ENCODE peak calls at places on chromosomes 7 and 10, in four cellular contexts. B is HepG2, C is GM23338, L is suprapubic skin. G is an unnamed sample.

GRCh38 chr10:110373059-110373458 is 68.3 kb upstream of the SMNDC1 start:
- DNase-seq in L (no peak), C (no peak), B (no peak), G (no peak)

GRCh38 chr7:111835066-111835465 is 272.8 kb upstream of the IMMP2L start:
- DNase-seq in B (no peak), C (no peak), L (no peak), G (no peak)

GRCh38 chr10:5987747-5988146 is 10.4 kb upstream of the IL15RA start:
- DNase-seq in C (no peak), L (peak; percentile 84), B (no peak), G (no peak)

GRCh38 chr10:102962259-102962658 is 44.2 kb downstream of the CNNM2 start:
- DNase-seq in C (no peak), B (no peak), L (no peak), G (no peak)

GRCh38 chr10:116742367-116743265 is at the start of gene HSPA12A:
- DNase-seq in B (no peak), C (peak; percentile 73), L (peak; percentile 74), G (peak; percentile 59)

GRCh38 chr7:44973610-44974401 is 5.0 kb downstream of the MYO1G start:
- DNase-seq in C (peak; percentile 39), B (peak; percentile 34), L (peak; percentile 59), G (no peak)

GRCh38 chr7:135976312-135977019 is 693 bp downstream of the MTPN start:
- DNase-seq in C (peak; percentile 79), B (peak; percentile 5), L (no peak), G (no peak)

GRCh38 chr10:120684211-120684610 is 167.0 kb upstream of the WDR11 start:
- DNase-seq in B (no peak), C (no peak), L (no peak), G (no peak)

GRCh38 chr7:7719235-7719634 is 828 bp upstream of the RPA3 start:
- DNase-seq in B (peak; percentile 37), L (no peak), C (no peak), G (no peak)

GRCh38 chr7:42432644-42433043 is 195.6 kb upstream of the GLI3 start:
- DNase-seq in C (no peak), L (no peak), B (no peak), G (no peak)
- TF ChIP-seq POLR2AphosphoS5 in C (no peak), L (no peak), B (no peak), G (no peak)

GRCh38 chr7:98619450-98620321 is 2.6 kb downstream of the NPTX2 start:
- DNase-seq in L (no peak), B (peak; percentile 69), C (peak; percentile 66), G (no peak)

GRCh38 chr7:98617960-98618418 is 904 bp downstream of the NPTX2 start:
- DNase-seq in L (no peak), C (peak; percentile 49), B (no peak), G (no peak)

GRCh38 chr7:98618786-98619185 is 1.7 kb downstream of the NPTX2 start:
- DNase-seq in B (no peak), L (no peak), C (no peak), G (no peak)

GRCh38 chr7:98616381-98617050 is 569 bp upstream of the NPTX2 start:
- DNase-seq in B (no peak), L (no peak), C (peak; percentile 67), G (no peak)

GRCh38 chr7:98617051-98617959 is at the start of gene NPTX2:
- DNase-seq in B (no peak), L (no peak), C (peak; percentile 91), G (no peak)
- TF ChIP-seq POLR2AphosphoS5 in B (no peak), L (no peak), C (peak; percentile 97), G (no peak)

GRCh38 chr7:84533209-84533608 is 338.6 kb upstream of the SEMA3A start:
- DNase-seq in L (no peak), B (no peak), C (no peak), G (no peak)
- TF ChIP-seq POLR2AphosphoS5 in L (no peak), B (no peak), C (no peak), G (no peak)

GRCh38 chr10:42950606-42951485 is 126.0 kb upstream of the RET start:
- DNase-seq in L (no peak), B (no peak), C (no peak), G (no peak)
- TF ChIP-seq POLR2AphosphoS5 in L (no peak), B (no peak), C (no peak), G (no peak)

GRCh38 chr10:104317195-104318095 is 20.8 kb downstream of the ITPRIP start:
- DNase-seq in B (no peak), C (no peak), L (peak; percentile 70), G (no peak)
- TF ChIP-seq POLR2AphosphoS5 in B (no peak), C (no peak), L (no peak), G (no peak)

GRCh38 chr7:118496138-118496644 is 271.7 kb downstream of the ANKRD7 start:
- DNase-seq in C (no peak), L (no peak), B (no peak), G (no peak)
- TF ChIP-seq POLR2AphosphoS5 in C (no peak), L (no peak), B (no peak), G (no peak)

GRCh38 chr10:126905776-126906703 is 812 bp downstream of the DOCK1 start:
- DNase-seq in L (peak; percentile 78), C (peak; percentile 88), B (peak; percentile 41), G (peak; percentile 54)

GRCh38 chr10:126903646-126904360 is 1.4 kb upstream of the DOCK1 start:
- DNase-seq in L (no peak), C (no peak), B (no peak), G (no peak)

GRCh38 chr10:126904493-126904806 is 778 bp upstream of the DOCK1 start:
- DNase-seq in L (no peak), C (no peak), B (no peak), G (peak; percentile 52)

GRCh38 chr10:126906704-126907422 is 1.6 kb downstream of the DOCK1 start:
- DNase-seq in L (peak; percentile 59), B (no peak), C (no peak), G (peak; percentile 31)

DNA sequence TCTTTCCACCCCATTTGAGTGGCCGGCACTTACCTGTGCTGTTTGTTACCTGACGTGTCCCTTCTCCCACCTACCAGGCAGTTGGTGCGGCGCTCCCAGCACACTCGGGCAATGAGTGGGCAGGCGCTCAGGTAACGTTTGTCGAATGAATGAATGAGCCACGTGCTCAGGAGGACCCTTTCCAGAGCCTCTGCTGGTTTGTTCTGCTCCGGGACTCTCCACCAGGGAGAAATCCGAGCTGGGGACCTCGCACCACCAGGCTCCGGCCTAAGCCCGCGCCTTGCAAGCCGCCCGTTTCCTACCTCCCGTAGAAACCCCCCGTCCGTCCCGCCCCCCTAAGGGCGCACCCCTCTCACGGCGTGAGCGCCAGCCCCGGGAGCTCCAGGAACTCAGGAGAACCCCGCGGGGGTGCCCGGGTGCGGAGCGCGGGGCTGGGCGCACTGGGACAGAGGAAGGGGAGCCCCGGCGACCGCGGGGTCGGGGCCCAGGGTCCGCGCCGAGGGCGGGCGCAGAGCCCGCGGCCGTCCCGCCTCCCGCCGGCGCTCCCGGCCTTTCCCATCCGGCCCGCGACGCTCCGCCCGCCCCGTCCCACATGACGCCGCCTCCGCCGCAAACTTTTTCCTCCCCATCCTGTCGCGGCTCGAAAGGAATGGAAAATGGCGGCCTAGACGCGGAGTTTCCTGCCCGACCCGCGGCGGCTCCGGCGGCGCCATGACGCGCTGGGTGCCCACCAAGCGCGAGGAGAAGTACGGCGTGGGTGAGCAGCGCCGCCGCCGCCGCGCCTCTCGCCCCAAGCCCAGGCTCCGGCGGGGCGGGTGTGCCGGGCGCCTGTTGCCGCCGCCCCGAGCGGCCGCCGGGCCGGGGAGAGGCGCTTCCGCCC is at the start of gene DOCK1:
- DNase-seq in B (peak; percentile 37), C (peak; percentile 86), L (peak; percentile 79), G (peak; percentile 48)
- TF ChIP-seq POLR2AphosphoS5 in B (peak; percentile 44), C (peak; percentile 53), L (no peak), G (no peak)

GRCh38 chr7:47330561-47331178 is 251.2 kb downstream of the TNS3 start:
- DNase-seq in L (no peak), B (no peak), C (no peak), G (no peak)

GRCh38 chr7:47330026-47330425 is 251.9 kb downstream of the TNS3 start:
- DNase-seq in L (no peak), C (no peak), B (no peak), G (no peak)

GRCh38 chr7:47327698-47328391 is 254.1 kb downstream of the TNS3 start:
- DNase-seq in C (peak; percentile 92), B (no peak), L (peak; percentile 83), G (peak; percentile 82)

GRCh38 chr7:47328392-47329319 is 253.3 kb downstream of the TNS3 start:
- DNase-seq in C (no peak), L (no peak), B (no peak), G (no peak)

DNA sequence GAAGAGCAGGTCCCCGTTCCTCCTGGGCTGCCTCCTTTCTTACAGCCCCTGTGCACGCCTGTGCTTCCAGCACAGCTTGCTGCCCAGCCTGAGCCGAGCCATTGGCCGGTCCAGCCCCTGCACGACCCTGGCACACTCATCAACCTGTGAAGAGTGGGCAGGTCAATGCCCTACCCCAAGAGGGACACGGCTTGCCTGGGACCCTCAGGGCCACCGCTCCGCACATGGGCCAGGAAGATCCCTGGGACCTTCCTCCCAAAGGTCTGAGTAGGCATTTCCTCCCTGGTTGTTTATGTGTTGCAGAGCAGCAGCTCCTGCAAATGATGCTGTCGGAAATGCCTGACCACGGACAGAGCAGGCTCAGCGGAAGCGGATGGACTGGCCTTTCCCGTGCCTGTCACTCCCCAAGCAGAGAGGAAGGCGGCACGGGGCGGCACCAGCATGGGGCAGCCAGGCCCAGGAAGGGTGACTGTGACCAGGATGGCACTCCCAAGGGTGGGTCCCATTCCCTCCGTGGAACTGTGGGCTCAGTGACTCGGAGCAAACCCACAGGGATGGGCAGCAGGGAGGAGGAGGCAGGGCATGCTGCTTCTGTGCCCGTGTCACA is 252.5 kb downstream of the TNS3 start:
- DNase-seq in B (no peak), L (no peak), C (no peak), G (no peak)
- TF ChIP-seq POLR2AphosphoS5 in B (no peak), L (no peak), C (no peak), G (no peak)

DNA sequence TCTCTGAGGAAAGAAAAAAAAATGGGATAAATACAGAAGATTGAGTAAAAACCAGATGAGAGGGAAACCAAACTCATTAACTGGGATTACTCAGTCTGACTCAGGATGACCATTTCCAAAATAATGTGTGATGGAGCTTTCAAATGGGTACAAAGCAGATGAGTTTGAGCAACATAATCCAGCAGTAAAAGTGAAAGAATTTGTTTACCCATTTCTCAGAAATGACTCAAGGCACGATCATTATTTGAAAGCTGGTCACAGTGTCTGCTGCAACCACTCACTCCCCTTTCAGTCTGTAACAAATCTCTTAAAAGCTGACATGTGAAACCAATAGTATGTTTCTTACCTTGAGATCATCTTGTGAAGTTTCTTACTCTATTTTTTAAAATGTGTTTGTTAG is 104.7 kb upstream of the KLF14 start:
- DNase-seq in L (no peak), B (no peak), C (no peak), G (no peak)
- TF ChIP-seq POLR2AphosphoS5 in L (no peak), B (no peak), C (no peak), G (no peak)

G was measured in breast epithelium.